ENCODE peak calls at places on chromosomes 6 and 20, in ten cellular contexts. T is anterior cingulate cortex; N is CD4-positive, alpha-beta memory T cell; O is HT-29; M is C1 segment of cervical spinal cord; D is HT1080; A is brain microvascular endothelial cell; X is A549; R is brain pericyte; E is fibroblast of lung. B is an unnamed sample.

GRCh38 chr6:40545954-40546353 is 41.2 kb downstream of the LRFN2 start:
- DNase-seq in T (no peak), N (no peak), O (no peak), M (no peak), D (no peak), A (no peak), X (no peak), R (no peak), E (no peak), B (no peak)

GRCh38 chr20:43840382-43841070 is 74.1 kb upstream of the TOX2 start:
- DNase-seq in T (no peak), N (peak), O (peak), M (no peak), D (peak), A (no peak), X (peak), R (no peak), E (peak), B (no peak)

GRCh38 chr6:161372422-161372793 is 98.5 kb upstream of the AGPAT4 start:
- DNase-seq in T (no peak), N (no peak), O (no peak), M (no peak), D (no peak), A (no peak), X (no peak), R (no peak), E (no peak), B (no peak)

GRCh38 chr20:40268321-40269075 is 420.5 kb downstream of the MAFB start:
- DNase-seq in T (no peak), N (no peak), O (no peak), M (no peak), D (no peak), A (no peak), X (no peak), R (no peak), E (no peak), B (no peak)

GRCh38 chr6:37547564-37548061 is 47.9 kb upstream of the CCDC167 start:
- DNase-seq in T (no peak), N (peak), O (no peak), M (no peak), D (peak), A (peak), X (no peak), R (no peak), E (peak), B (no peak)

GRCh38 chr6:111601875-111602274 is 3.8 kb downstream of the TRAF3IP2 start:
- DNase-seq in T (no peak), N (no peak), O (no peak), M (no peak), D (no peak), A (no peak), X (no peak), R (no peak), E (peak), B (no peak)

GRCh38 chr6:134431306-134431919 is 113.5 kb upstream of the SGK1 start:
- DNase-seq in T (no peak), N (no peak), O (no peak), M (no peak), D (peak), A (no peak), X (no peak), R (no peak), E (no peak), B (no peak)

GRCh38 chr6:157597461-157598312 is 216.7 kb downstream of the ZDHHC14 start:
- DNase-seq in T (peak), N (peak), O (peak), M (no peak), D (peak), A (peak), X (peak), R (no peak), E (no peak), B (peak)

GRCh38 chr6:9511157-9511556 is 903.7 kb downstream of the TFAP2A start:
- DNase-seq in T (no peak), N (no peak), O (peak), M (no peak), D (no peak), A (no peak), X (no peak), R (no peak), E (no peak), B (no peak)

GRCh38 chr6:48535569-48535968 is 424.6 kb upstream of the PTCHD4 start:
- DNase-seq in T (no peak), N (no peak), O (peak), M (no peak), D (peak), A (peak), X (no peak), R (no peak), E (peak), B (no peak)

GRCh38 chr6:6932968-6933367 is 174.8 kb upstream of the RREB1 start:
- DNase-seq in T (no peak), N (no peak), O (no peak), M (no peak), D (no peak), A (no peak), X (no peak), R (no peak), E (no peak), B (no peak)

GRCh38 chr20:22453244-22454080 is 130.9 kb downstream of the FOXA2 start:
- DNase-seq in T (no peak), N (no peak), O (peak), M (no peak), D (peak), A (no peak), X (peak), R (no peak), E (no peak), B (no peak)

GRCh38 chr20:39941235-39941634 is 747.8 kb downstream of the MAFB start:
- DNase-seq in T (no peak), N (no peak), O (no peak), M (no peak), D (no peak), A (no peak), X (no peak), R (no peak), E (no peak), B (no peak)

B was measured in caudate nucleus.